ENCODE peak calls at places on chromosome 19, in four cellular contexts. U, Y, Z and C are unnamed samples.

GRCh38 chr19:7394728-7395359 is 46.1 kb downstream of the ARHGEF18 start:
- DNase-seq in U (peak), Y (peak), Z (peak), C (peak)

GRCh38 chr19:17286263-17286662 is 4.6 kb downstream of the ANKLE1 start:
- DNase-seq in U (no peak), Y (no peak), Z (no peak), C (no peak)

GRCh38 chr19:36331353-36332228 is 47.4 kb downstream of the ZFP14 start:
- DNase-seq in U (peak), Y (no peak), Z (peak), C (peak)

GRCh38 chr19:19432732-19433131 is 27.3 kb downstream of the GATAD2A start:
- DNase-seq in U (no peak), Y (no peak), Z (no peak), C (no peak)

GRCh38 chr19:19711306-19711933 is 21.5 kb downstream of the ZNF14 start:
- DNase-seq in U (no peak), Y (no peak), Z (no peak), C (no peak)

GRCh38 chr19:40365613-40366401 is 17.3 kb downstream of the PLD3 start:
- DNase-seq in U (peak), Y (no peak), Z (no peak), C (peak)

GRCh38 chr19:18636969-18637629 is at the start of gene KLHL26:
- DNase-seq in U (no peak), Y (no peak), Z (no peak), C (no peak)

GRCh38 chr19:14089662-14090508 is 666 bp downstream of the SAMD1 start:
- DNase-seq in U (peak), Y (no peak), Z (no peak), C (peak)

GRCh38 chr19:35848486-35848885 is 3.8 kb downstream of the NPHS1 start:
- DNase-seq in U (no peak), Y (no peak), Z (no peak), C (no peak)

GRCh38 chr19:15964231-15964630 is 15.4 kb downstream of the OR10H4 start:
- DNase-seq in U (no peak), Y (no peak), Z (no peak), C (no peak)

GRCh38 chr19:33639034-33639681 is 17.4 kb downstream of the CHST8 start:
- DNase-seq in U (no peak), Y (no peak), Z (no peak), C (no peak)

GRCh38 chr19:44741841-44742352 is 6.6 kb upstream of the BCL3 start:
- DNase-seq in U (peak), Y (peak), Z (no peak), C (peak)

GRCh38 chr19:4108767-4109625 is 14.9 kb downstream of the MAP2K2 start:
- DNase-seq in U (no peak), Y (no peak), Z (peak), C (no peak)

GRCh38 chr19:35518313-35518712 is 4.9 kb upstream of the DMKN start:
- DNase-seq in U (peak), Y (no peak), Z (no peak), C (no peak)

GRCh38 chr19:45440873-45441654 is 17.3 kb upstream of the ERCC1 start:
- DNase-seq in U (peak), Y (no peak), Z (no peak), C (peak)

GRCh38 chr19:18591735-18592385 is 3.3 kb downstream of the REX1BD start:
- DNase-seq in U (no peak), Y (no peak), Z (no peak), C (no peak)

GRCh38 chr19:38869836-38870607 is 8.1 kb downstream of the RINL start:
- DNase-seq in U (peak), Y (no peak), Z (no peak), C (no peak)

GRCh38 chr19:48859711-48860572 is 8.5 kb downstream of the PLEKHA4 start:
- DNase-seq in U (peak), Y (no peak), Z (no peak), C (peak)

GRCh38 chr19:35642798-35643254 is 1.3 kb downstream of the ETV2 start:
- DNase-seq in U (no peak), Y (no peak), Z (no peak), C (no peak)

GRCh38 chr19:14758816-14759215 is 19.5 kb downstream of the ADGRE2 start:
- DNase-seq in U (no peak), Y (no peak), Z (no peak), C (no peak)

GRCh38 chr19:7250951-7251350 is 43.3 kb downstream of the INSR start:
- DNase-seq in U (no peak), Y (no peak), Z (no peak), C (no peak)

GRCh38 chr19:14576363-14576762 is 4.5 kb upstream of the NDUFB7 start:
- DNase-seq in U (no peak), Y (no peak), Z (no peak), C (no peak)

GRCh38 chr19:37763488-37763887 is 15.9 kb downstream of the ZNF573 start:
- DNase-seq in U (no peak), Y (no peak), Z (no peak), C (no peak)

GRCh38 chr19:58154679-58155648 is 4.4 kb upstream of the ZNF329 start:
- DNase-seq in U (peak), Y (peak), Z (peak), C (peak)

GRCh38 chr19:6228523-6229215 is 51.1 kb downstream of the MLLT1 start:
- DNase-seq in U (no peak), Y (no peak), Z (no peak), C (no peak)

GRCh38 chr19:50667177-50667758 is 18.0 kb downstream of the C19orf81 start:
- DNase-seq in U (no peak), Y (no peak), Z (no peak), C (no peak)
- TF ChIP-seq CEBPB in U (no peak), Y (no peak), Z (no peak), C (no peak)

DNA sequence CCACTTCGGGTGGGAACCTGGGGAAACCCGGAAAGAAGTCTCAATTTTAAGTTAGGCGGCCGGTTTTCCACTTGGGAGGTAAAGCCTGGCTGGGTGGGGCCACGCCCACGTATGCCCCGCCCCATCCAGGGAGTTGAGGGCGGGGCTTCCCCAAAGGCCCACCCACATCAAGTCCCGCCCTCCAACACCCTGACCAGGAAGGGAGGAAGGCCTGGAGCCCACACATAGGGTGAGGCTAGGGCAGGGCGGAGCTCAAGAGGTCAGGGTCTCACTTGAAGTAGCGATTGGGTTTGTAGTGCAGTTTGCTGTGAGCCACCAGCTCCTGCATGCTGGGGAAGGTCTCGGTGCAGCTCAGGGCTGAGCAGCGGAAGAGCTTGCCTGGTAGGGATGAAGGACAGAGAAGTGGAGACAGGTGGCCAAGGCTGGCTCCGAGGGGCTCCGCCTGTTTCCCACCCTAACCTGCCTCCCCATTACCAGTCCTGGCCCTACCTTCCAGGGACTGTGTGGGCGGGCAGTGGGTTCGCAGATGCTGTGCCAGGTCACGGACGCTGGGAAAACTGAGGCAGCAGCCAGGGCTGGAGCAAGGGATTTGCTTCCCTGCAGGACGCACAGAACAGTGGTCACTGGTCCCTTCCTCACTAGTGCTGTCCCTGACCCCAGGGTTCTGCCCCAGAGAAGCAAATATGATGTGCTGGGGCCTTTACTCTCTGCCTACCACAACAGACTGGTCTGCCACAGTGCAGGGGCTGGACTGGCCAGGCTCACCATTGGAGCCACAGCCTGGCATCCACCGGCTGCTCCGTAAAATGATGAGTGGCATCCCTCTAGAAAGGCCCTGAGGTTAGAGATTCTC is 1.6 kb downstream of the ZNF414 start:
- DNase-seq in U (peak), Y (peak), Z (no peak), C (peak)
- TF ChIP-seq CHD2 in U (no peak), Y (no peak), Z (no peak), C (no peak)

GRCh38 chr19:47742636-47743035 is 2.7 kb upstream of the NOP53 start:
- DNase-seq in U (no peak), Y (no peak), Z (no peak), C (no peak)
- TF ChIP-seq CEBPB in U (no peak), Y (no peak), Z (no peak), C (no peak)

GRCh38 chr19:56721714-56722113 is 50.2 kb upstream of the ZNF835 start:
- DNase-seq in U (no peak), Y (no peak), Z (no peak), C (no peak)

GRCh38 chr19:56718231-56718630 is 46.7 kb upstream of the ZNF835 start:
- DNase-seq in U (no peak), Y (no peak), Z (no peak), C (no peak)

GRCh38 chr19:56725829-56726424 is 54.4 kb upstream of the ZNF835 start:
- DNase-seq in U (peak), Y (no peak), Z (no peak), C (no peak)

GRCh38 chr19:56720281-56720680 is 48.7 kb upstream of the ZNF835 start:
- DNase-seq in U (no peak), Y (peak), Z (no peak), C (no peak)
- TF ChIP-seq CHD2 in U (no peak), Y (no peak), Z (no peak), C (no peak)

DNA sequence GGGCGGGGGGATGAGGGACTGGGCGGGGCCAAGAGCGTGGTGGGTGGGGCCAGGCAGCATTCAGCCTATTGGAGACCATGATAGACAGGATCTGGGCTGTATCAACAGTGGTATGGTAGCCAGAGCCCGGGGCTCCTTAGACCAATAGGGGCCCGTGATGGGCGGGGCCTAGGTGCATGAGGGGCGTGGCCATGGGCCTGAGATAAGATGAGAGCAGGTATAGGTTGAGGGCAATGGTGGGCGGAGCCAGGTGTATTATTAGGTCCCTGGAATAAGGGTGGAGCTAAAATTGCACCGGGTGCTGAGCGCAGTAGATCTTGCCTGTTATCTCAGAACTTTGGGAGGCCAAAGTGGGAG is 5.3 kb downstream of the ABCA7 start:
- DNase-seq in U (peak), Y (peak), Z (no peak), C (peak)
- TF ChIP-seq CEBPB in U (no peak), Y (no peak), Z (no peak), C (no peak)

GRCh38 chr19:9903341-9903740 is 33.0 kb downstream of the OLFM2 start:
- DNase-seq in U (no peak), Y (no peak), Z (no peak), C (no peak)
- TF ChIP-seq CHD2 in U (no peak), Y (no peak), Z (no peak), C (no peak)

GRCh38 chr19:10946964-10947657 is 13.7 kb upstream of the SMARCA4 start:
- DNase-seq in U (peak), Y (no peak), Z (no peak), C (no peak)
- TF ChIP-seq CEBPB in U (peak), Y (no peak), Z (no peak), C (peak)

DNA sequence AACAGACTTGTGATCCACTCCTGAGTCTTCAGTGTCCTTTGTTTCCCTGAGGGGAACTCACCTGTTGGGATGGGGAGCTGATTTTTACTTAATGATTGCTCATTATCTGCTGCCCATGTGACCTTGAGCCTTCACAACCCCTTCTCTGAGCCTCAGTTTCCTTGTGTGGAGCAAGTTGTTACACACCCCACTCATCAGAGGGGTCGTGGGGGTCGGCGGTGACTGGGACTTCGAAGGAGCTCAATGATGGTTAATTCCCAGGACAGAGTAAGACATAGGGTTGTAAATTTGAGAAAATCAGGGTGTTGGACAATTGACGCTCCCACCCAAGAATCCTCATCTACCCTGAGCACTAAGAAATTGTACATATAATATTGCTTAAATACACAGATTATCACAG is 13.5 kb downstream of the LILRA5 start:
- DNase-seq in U (no peak), Y (no peak), Z (no peak), C (no peak)
- TF ChIP-seq CHD2 in U (no peak), Y (no peak), Z (no peak), C (no peak)

GRCh38 chr19:2352121-2352520 is 7.9 kb upstream of the TMPRSS9 start:
- DNase-seq in U (no peak), Y (no peak), Z (no peak), C (no peak)

GRCh38 chr19:2353895-2354592 is 6.0 kb upstream of the TMPRSS9 start:
- DNase-seq in U (no peak), Y (no peak), Z (no peak), C (no peak)

GRCh38 chr19:2351591-2351990 is 8.5 kb upstream of the TMPRSS9 start:
- DNase-seq in U (no peak), Y (no peak), Z (no peak), C (no peak)

GRCh38 chr19:2354670-2355069 is 5.4 kb upstream of the TMPRSS9 start:
- DNase-seq in U (no peak), Y (no peak), Z (no peak), C (no peak)

DNA sequence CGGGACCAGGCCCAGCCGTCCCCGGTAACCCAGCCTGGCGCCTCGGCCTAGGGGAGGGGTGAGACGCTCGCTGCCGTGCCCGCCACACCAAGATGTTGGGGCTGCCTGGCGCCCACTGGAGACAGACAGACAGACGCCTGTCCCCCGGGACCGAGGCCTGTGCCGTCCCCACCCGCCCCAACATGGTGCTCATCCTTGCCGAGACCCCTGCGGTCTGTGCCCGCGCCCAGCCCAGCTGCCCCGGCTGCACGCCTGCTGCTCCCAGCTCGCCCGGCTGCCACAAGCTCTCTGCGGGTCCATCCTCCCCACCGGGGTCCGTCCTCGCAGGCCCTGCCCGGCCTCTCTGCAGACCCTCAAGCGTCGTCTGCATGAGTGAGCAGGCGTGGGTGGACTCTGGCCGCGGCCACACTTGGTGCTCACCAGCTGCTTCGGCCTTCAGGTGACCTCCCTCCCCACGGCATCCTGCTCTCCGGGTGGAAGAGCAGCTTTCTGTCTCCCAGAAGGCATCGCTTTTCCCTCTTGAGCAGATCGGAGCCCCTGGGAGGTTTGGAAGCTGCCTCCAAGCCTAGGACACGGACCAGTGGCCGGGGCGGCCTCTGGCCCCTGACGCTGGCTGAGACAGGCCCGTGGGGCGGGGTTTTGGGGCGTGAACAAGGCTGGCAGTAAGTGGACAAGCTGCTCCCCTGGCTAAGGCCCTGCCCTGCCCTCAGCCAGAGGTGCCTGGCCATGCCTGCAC is 6.7 kb upstream of the TMPRSS9 start:
- DNase-seq in U (no peak), Y (no peak), Z (no peak), C (no peak)
- TF ChIP-seq CEBPB in U (no peak), Y (no peak), Z (no peak), C (no peak)